ENCODE peak calls at places on chromosome 19, in four cellular contexts. P is SK-N-SH, A is MM.1S, H is PC-3. T is an unnamed sample. For H4K20me1 and H3K79me2, the result is how much of the 10 kb centered on the place peaks cover.

GRCh38 chr19:38655148-38655824 is 7.8 kb downstream of the ACTN4 start:
- DNase-seq in H (no peak), P (no peak), A (no peak), T (peak)

GRCh38 chr19:47511128-47511517 is 3.7 kb downstream of the NAPA start:
- DNase-seq in P (no peak), H (no peak), A (no peak), T (no peak)

GRCh38 chr19:1624458-1624857 is 19.2 kb upstream of the UQCR11 start:
- DNase-seq in H (peak), A (peak), P (peak), T (peak)

GRCh38 chr19:1258707-1259205 is 10.4 kb downstream of the MIDN start:
- DNase-seq in H (no peak), P (no peak), A (no peak), T (no peak)

GRCh38 chr19:41927810-41928192 is 448 bp downstream of the ERFL start:
- DNase-seq in H (no peak), A (no peak), P (peak), T (no peak)

GRCh38 chr19:40217027-40217810 is 965 bp downstream of the TTC9B start:
- DNase-seq in H (peak), P (peak), A (no peak), T (peak)

GRCh38 chr19:46784262-46785053 is 3.9 kb downstream of the SLC1A5 start:
- DNase-seq in A (peak), P (peak), H (peak), T (peak)

GRCh38 chr19:5281588-5281987 is 59.0 kb downstream of the PTPRS start:
- DNase-seq in P (peak), A (no peak), H (no peak), T (peak)

GRCh38 chr19:54517483-54517882 is 14.9 kb downstream of the LAIR2 start:
- DNase-seq in H (peak), A (peak), P (no peak), T (peak)

GRCh38 chr19:7982103-7982502 is 23.3 kb downstream of the ELAVL1 start:
- DNase-seq in A (no peak), H (no peak), P (no peak), T (peak)

GRCh38 chr19:56900573-56901097 is 60.1 kb upstream of the PEG3 start:
- DNase-seq in A (no peak), H (no peak), P (no peak), T (no peak)

GRCh38 chr19:33392341-33393285 is 19.1 kb downstream of the CEBPG start:
- DNase-seq in P (peak), H (no peak), A (no peak), T (peak)

GRCh38 chr19:18330865-18331264 is 8.0 kb upstream of the LSM4 start:
- DNase-seq in H (no peak), A (no peak), P (no peak), T (no peak)
- H2AFZ ChIP-seq in H (no peak), A (no peak), P (no peak), T (no peak)

GRCh38 chr19:17076539-17076919 is 952 bp downstream of the MYO9B start:
- DNase-seq in P (no peak), A (no peak), H (peak), T (no peak)

GRCh38 chr19:17078038-17078919 is 2.7 kb downstream of the MYO9B start:
- DNase-seq in H (no peak), A (no peak), P (no peak), T (peak)

GRCh38 chr19:17075860-17076538 is 422 bp downstream of the MYO9B start:
- DNase-seq in H (peak), A (peak), P (no peak), T (peak)

GRCh38 chr19:17078920-17079709 is 3.5 kb downstream of the MYO9B start:
- DNase-seq in H (no peak), A (no peak), P (no peak), T (peak)

GRCh38 chr19:17077447-17078028 is 2.0 kb downstream of the MYO9B start:
- DNase-seq in P (no peak), H (no peak), A (no peak), T (no peak)
- H4K20me1 ChIP-seq in P (under half), H (under half), A (under half), T (under half)

GRCh38 chr19:10624585-10624984 is 768 bp upstream of the SLC44A2 start:
- DNase-seq in H (no peak), P (no peak), A (no peak), T (peak)
- H3K79me2 ChIP-seq in H (under half), P (half or more), A (under half), T (under half)

GRCh38 chr19:18170714-18171255 is 2.8 kb upstream of the IFI30 start:
- DNase-seq in A (no peak), H (no peak), P (peak), T (peak)
- H2AFZ ChIP-seq in A (no peak), H (no peak), P (no peak), T (no peak)

DNA sequence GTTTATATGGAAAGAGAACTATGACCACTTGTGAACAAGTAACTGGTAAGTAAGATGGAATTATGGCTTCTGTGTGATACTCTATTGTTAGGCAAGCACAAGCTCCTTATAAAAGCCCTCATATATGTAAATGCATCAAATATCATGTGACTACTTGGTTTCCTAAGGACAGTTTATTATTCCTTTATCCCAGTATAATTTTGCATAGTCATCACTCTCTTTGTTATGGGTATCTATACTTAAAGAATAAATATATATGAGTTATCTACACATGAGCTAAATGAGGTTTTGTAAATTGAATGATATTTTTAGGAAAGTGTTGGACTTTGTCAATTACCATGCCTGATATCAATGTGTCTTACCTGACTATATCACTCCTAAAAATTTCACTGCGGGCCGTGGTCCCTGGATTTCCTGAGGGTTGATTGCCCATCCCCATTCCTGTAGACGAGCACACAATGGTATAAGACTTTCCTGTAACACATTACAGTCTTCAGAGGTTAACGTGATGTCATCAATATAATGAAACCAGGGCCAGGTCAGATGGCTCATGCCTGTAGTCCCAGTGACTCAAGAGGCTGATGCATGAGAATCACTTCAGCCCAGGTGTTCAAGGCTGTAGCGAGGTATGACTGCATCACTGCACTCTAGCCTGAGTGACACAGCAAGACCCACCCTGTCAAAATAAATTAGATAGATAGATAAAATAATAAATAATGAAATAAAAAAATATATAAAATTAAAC is 20.7 kb downstream of the ZNF844 start:
- DNase-seq in A (no peak), H (no peak), P (no peak), T (no peak)
- H4K20me1 ChIP-seq in A (under half), H (under half), P (under half), T (under half)

GRCh38 chr19:15400521-15401396 is 18.0 kb downstream of the AKAP8L start:
- DNase-seq in P (no peak), A (no peak), H (no peak), T (peak)

GRCh38 chr19:15404097-15404779 is 14.6 kb downstream of the AKAP8L start:
- DNase-seq in A (no peak), H (no peak), P (no peak), T (peak)

GRCh38 chr19:15403151-15403531 is 15.6 kb downstream of the AKAP8L start:
- DNase-seq in P (no peak), H (no peak), A (no peak), T (no peak)

GRCh38 chr19:15401397-15401710 is 17.4 kb downstream of the AKAP8L start:
- DNase-seq in A (no peak), H (no peak), P (no peak), T (peak)

DNA sequence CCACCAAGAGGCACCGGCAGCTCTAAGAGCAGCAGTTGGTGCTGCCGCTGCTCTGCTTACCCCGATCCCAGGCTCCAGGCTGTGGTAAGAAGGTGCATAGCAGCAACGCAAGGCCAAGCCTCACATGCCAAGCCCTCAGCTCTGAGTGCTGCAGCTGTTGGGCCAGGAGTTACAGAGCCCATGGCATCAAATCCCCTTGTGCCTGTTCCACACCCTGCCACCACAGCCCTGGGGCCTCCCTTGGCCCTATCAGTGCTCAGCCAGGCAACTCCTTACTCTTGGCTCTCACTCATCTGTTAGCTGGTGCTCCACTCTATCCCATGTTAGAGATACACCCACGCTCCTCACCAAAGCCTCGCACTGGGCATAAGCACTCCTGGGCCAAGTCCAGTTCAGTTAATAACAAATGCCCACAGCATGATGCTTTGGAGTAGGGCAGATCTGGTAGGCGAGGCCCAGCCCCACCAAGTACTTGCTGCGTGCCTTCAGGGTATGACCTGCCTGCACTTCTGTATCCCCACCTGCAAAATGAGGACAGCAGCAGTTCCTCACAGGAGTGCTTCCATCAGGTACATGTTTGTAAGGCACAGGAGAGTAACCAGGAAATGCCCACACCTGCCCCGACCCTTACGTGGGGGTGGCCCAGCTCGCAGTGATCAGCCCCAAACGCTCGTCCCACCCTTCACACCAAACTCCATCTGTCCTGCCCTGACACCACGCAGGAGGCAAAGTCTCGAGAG is 16.2 kb downstream of the AKAP8L start:
- DNase-seq in P (no peak), H (no peak), A (no peak), T (peak)
- H3K79me2 ChIP-seq in P (half or more), H (half or more), A (half or more), T (half or more)

GRCh38 chr19:55526216-55527196 is 10.4 kb downstream of the SBK2 start:
- DNase-seq in H (peak), A (no peak), P (peak), T (peak)
- H2AFZ ChIP-seq in H (peak), A (no peak), P (no peak), T (no peak)

GRCh38 chr19:16593181-16593580 is 21.0 kb upstream of the SLC35E1 start:
- DNase-seq in P (no peak), H (no peak), A (peak), T (peak)
- H4K20me1 ChIP-seq in P (half or more), H (half or more), A (under half), T (half or more)

DNA sequence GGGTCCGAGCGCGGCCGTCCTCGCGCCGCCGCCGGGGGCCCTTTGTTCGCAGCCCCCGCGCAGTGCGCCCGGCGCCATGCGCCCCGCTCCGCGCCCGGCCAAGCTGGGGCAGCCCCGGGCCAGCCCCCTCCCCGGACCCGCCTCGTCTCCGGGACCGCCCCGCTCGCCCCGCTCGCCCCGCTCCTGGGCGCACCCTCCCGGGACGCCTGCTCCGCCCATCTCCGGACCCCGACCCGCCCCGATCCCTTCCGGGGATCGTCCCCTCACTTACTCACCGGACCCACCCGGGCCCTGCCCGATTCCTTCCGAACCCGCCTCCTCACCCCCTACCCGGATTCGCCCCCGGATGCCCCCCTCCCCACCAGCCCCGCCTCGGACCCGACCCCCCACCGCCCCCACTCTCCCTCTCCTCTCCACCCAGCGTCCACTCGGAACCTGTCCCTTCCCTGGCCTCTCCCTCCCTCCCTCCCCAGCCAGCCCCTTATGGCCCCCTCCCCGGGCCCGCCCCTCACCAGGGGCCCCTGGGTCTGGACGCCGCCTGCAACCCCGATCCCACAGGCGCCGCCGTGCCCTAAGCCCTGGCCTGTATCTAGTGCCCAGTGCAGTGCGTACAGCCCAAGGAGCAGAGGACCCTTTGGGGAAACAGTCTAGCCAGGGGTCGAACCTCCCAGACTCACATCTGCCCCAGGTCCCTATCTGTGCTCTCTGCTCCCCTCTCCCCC is at the start of gene CPAMD8:
- DNase-seq in A (no peak), P (peak), H (no peak), T (peak)
- H3K79me2 ChIP-seq in A (under half), P (under half), H (under half), T (under half)

T was measured in osteoblast.